ENCODE peak calls at places on chromosomes 16 and 17, in five cellular contexts. One of them, this sample, is unnamed. For H3K4me1, the result is how much of the 10 kb centered on the place peaks cover.

GRCh38 chr16:27232061-27232841 is 28.9 kb downstream of the KDM8 start:
- DNase-seq in tibial artery: peak
- DNase-seq in A549: no peak
- DNase-seq in endodermal cell: no peak
- DNase-seq in Peyer's patch: peak
- DNase-seq in this sample: peak

GRCh38 chr17:35429702-35430101 is 2.6 kb downstream of the SLFN12 start:
- DNase-seq in tibial artery: no peak
- DNase-seq in A549: no peak
- DNase-seq in endodermal cell: no peak
- DNase-seq in Peyer's patch: no peak
- DNase-seq in this sample: no peak

GRCh38 chr17:1108560-1108809 is 71.3 kb downstream of the ABR start:
- DNase-seq in tibial artery: no peak
- DNase-seq in A549: no peak
- DNase-seq in endodermal cell: no peak
- DNase-seq in Peyer's patch: no peak
- DNase-seq in this sample: peak

GRCh38 chr16:10957771-10958486 is 13.6 kb downstream of the CLEC16A start:
- DNase-seq in tibial artery: no peak
- DNase-seq in A549: no peak
- DNase-seq in endodermal cell: no peak
- DNase-seq in Peyer's patch: no peak
- DNase-seq in this sample: no peak

GRCh38 chr17:69179227-69179952 is 37.7 kb upstream of the ABCA6 start:
- DNase-seq in tibial artery: no peak
- DNase-seq in A549: no peak
- DNase-seq in endodermal cell: no peak
- DNase-seq in Peyer's patch: no peak
- DNase-seq in this sample: no peak

GRCh38 chr16:69408451-69408850 is 16.0 kb upstream of the CYB5B start:
- DNase-seq in tibial artery: no peak
- DNase-seq in A549: no peak
- DNase-seq in endodermal cell: no peak
- DNase-seq in Peyer's patch: no peak
- DNase-seq in this sample: no peak

GRCh38 chr16:3180445-3180878 is 7.5 kb upstream of the OR1F1 start:
- DNase-seq in tibial artery: no peak
- DNase-seq in A549: no peak
- DNase-seq in endodermal cell: peak
- DNase-seq in Peyer's patch: no peak
- DNase-seq in this sample: no peak

GRCh38 chr16:5820472-5820871 is 722.9 kb upstream of the EEF2KMT start:
- DNase-seq in tibial artery: no peak
- DNase-seq in A549: no peak
- DNase-seq in endodermal cell: no peak
- DNase-seq in Peyer's patch: no peak
- DNase-seq in this sample: no peak

GRCh38 chr17:2089021-2089422 is 34.1 kb downstream of the HIC1 start:
- DNase-seq in tibial artery: no peak
- DNase-seq in A549: no peak
- DNase-seq in endodermal cell: no peak
- DNase-seq in Peyer's patch: no peak
- DNase-seq in this sample: no peak

GRCh38 chr16:85913688-85914422 is 14.9 kb downstream of the IRF8 start:
- DNase-seq in tibial artery: no peak
- DNase-seq in A549: no peak
- DNase-seq in endodermal cell: no peak
- DNase-seq in Peyer's patch: no peak
- DNase-seq in this sample: no peak

GRCh38 chr17:45577571-45578279 is 87.2 kb upstream of the PLEKHM1 start:
- DNase-seq in tibial artery: no peak
- DNase-seq in A549: no peak
- DNase-seq in endodermal cell: no peak
- DNase-seq in Peyer's patch: no peak
- DNase-seq in this sample: no peak

GRCh38 chr17:33387406-33387805 is 94.3 kb upstream of the ASIC2 start:
- DNase-seq in tibial artery: no peak
- DNase-seq in A549: no peak
- DNase-seq in endodermal cell: no peak
- DNase-seq in Peyer's patch: no peak
- DNase-seq in this sample: no peak

GRCh38 chr17:41777579-41778188 is 8.8 kb downstream of the JUP start:
- DNase-seq in tibial artery: no peak
- DNase-seq in A549: peak
- DNase-seq in endodermal cell: no peak
- DNase-seq in Peyer's patch: no peak
- DNase-seq in this sample: no peak

GRCh38 chr16:81553814-81554675 is 109.4 kb downstream of the CMIP start:
- DNase-seq in tibial artery: no peak
- DNase-seq in A549: no peak
- DNase-seq in endodermal cell: no peak
- DNase-seq in Peyer's patch: no peak
- DNase-seq in this sample: no peak

GRCh38 chr16:10113248-10113647 is 69.0 kb downstream of the GRIN2A start:
- DNase-seq in tibial artery: no peak
- DNase-seq in A549: no peak
- DNase-seq in endodermal cell: no peak
- DNase-seq in Peyer's patch: no peak
- DNase-seq in this sample: no peak

GRCh38 chr17:75059369-75060345 is 12.6 kb downstream of the KCTD2 start:
- DNase-seq in tibial artery: peak
- DNase-seq in A549: no peak
- DNase-seq in endodermal cell: no peak
- DNase-seq in Peyer's patch: no peak
- DNase-seq in this sample: no peak

GRCh38 chr17:40317880-40318834 is 9.2 kb downstream of the RARA start:
- DNase-seq in tibial artery: peak
- DNase-seq in A549: peak
- DNase-seq in endodermal cell: peak
- DNase-seq in Peyer's patch: peak
- DNase-seq in this sample: peak
- H3K4me1 ChIP-seq in tibial artery: half or more
- H3K4me1 ChIP-seq in A549: half or more
- H3K4me1 ChIP-seq in endodermal cell: under half
- H3K4me1 ChIP-seq in Peyer's patch: half or more
- H3K4me1 ChIP-seq in this sample: half or more

DNA sequence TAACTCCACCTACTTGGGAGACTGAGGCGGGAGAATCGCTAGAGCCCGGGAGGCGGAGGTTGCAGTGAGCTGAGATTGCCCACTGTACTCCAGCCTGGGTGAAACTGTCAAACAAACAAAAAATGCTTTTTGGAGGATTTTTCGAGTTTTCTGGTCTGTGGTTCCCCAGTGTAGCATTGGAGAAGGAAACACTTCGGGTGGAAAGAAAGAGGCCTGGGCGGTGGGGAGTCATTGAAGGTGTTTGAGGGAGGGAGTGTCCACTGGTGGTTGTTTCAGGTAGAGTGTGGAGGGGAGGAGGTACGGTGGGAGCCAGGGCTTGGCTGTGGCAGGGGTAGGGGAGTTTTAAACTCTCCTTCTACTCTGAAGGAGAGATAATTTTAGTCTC is 1.2 kb downstream of the RNF213 start:
- DNase-seq in tibial artery: no peak
- DNase-seq in A549: no peak
- DNase-seq in endodermal cell: no peak
- DNase-seq in Peyer's patch: no peak
- DNase-seq in this sample: no peak
- H3K27ac ChIP-seq in tibial artery: peak
- H3K27ac ChIP-seq in A549: peak
- H3K27ac ChIP-seq in endodermal cell: peak
- H3K27ac ChIP-seq in Peyer's patch: peak
- H3K27ac ChIP-seq in this sample: peak

GRCh38 chr17:29102741-29103181 is 59.8 kb downstream of the PIPOX start:
- DNase-seq in tibial artery: no peak
- DNase-seq in A549: no peak
- DNase-seq in endodermal cell: no peak
- DNase-seq in Peyer's patch: no peak
- DNase-seq in this sample: no peak

GRCh38 chr17:29100296-29100695 is 57.4 kb downstream of the PIPOX start:
- DNase-seq in tibial artery: no peak
- DNase-seq in A549: no peak
- DNase-seq in endodermal cell: no peak
- DNase-seq in Peyer's patch: no peak
- DNase-seq in this sample: no peak

GRCh38 chr17:29103341-29103740 is 60.4 kb downstream of the PIPOX start:
- DNase-seq in tibial artery: no peak
- DNase-seq in A549: no peak
- DNase-seq in endodermal cell: no peak
- DNase-seq in Peyer's patch: no peak
- DNase-seq in this sample: no peak

GRCh38 chr17:29099527-29099926 is 56.6 kb downstream of the PIPOX start:
- DNase-seq in tibial artery: no peak
- DNase-seq in A549: no peak
- DNase-seq in endodermal cell: no peak
- DNase-seq in Peyer's patch: no peak
- DNase-seq in this sample: no peak

DNA sequence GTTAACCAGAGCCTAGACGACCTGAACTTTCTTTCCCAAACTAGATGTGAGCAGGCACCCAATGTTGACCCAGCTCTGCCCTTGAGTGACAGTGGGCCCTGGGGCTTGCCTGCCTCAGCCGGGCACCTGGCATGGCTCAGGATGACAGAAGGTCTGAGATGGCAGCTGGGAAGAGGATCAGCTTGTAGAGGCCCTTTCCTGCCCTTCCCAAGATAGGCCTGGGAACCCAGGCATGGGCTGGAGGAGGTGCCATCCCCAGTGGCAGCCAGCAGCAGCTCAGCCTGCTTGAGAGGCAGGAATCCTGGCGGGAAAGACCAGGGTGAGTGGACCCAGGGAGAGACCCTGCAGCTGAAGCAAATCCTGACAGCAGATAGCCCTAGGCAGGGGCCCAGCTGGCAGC is 59.1 kb downstream of the PIPOX start:
- DNase-seq in tibial artery: no peak
- DNase-seq in A549: no peak
- DNase-seq in endodermal cell: no peak
- DNase-seq in Peyer's patch: no peak
- DNase-seq in this sample: no peak
- H3K4me3 ChIP-seq in tibial artery: no peak
- H3K4me3 ChIP-seq in A549: no peak
- H3K4me3 ChIP-seq in endodermal cell: no peak
- H3K4me3 ChIP-seq in Peyer's patch: no peak
- H3K4me3 ChIP-seq in this sample: no peak

DNA sequence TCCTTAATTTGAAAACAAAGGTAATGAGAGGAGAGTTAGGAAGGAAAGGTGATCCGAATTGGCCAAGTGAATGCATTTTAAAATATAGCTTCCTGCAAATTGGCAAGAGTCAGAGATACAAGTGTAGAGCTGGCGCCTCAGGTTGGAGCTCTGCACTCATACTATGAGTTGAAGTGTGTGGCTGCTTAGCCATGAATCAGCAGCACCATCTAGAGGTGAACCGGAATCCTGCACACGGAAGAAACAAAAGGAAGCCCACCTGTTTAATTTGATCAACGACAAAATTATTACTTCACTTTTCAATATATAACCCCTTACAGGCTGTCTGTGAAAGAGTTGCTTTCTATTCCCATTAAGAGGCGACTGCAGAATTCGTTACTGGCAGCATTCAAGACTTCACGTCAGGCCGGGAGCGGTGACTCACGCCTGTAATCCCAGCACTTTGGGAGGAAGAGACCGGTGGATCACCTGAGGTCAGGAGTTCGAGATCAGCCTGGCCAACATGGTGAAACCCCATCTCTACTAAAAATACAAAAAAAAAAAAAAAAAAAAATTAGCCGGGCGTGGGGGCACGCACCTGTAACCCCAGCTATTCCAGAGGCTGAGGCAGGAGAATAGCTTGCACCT is 1253.7 kb upstream of the CDH8 start:
- DNase-seq in tibial artery: no peak
- DNase-seq in A549: peak
- DNase-seq in endodermal cell: peak
- DNase-seq in Peyer's patch: no peak
- DNase-seq in this sample: no peak
- H3K4me1 ChIP-seq in tibial artery: under half
- H3K4me1 ChIP-seq in A549: under half
- H3K4me1 ChIP-seq in endodermal cell: under half
- H3K4me1 ChIP-seq in Peyer's patch: under half
- H3K4me1 ChIP-seq in this sample: under half

DNA sequence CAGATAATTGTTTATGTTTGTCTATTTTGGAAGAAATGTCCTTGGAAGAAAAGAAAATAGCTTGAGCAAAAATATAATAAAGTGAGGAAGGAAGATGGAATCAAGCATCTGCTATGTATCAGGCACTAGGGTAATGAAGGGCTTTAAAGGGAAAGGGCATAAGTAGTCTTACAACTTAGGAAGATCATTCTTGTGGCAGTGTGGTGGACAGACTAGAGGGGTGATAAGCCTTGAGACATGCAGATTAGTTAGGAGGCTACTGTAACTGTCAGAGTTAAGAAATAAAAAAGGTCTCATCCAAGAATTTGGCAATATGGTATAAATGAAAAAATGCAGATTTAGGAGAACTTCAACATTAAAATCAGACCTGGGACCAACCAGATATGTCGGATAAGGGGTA is 14.9 kb downstream of the FAM222B start:
- DNase-seq in tibial artery: no peak
- DNase-seq in A549: no peak
- DNase-seq in endodermal cell: peak
- DNase-seq in Peyer's patch: no peak
- DNase-seq in this sample: no peak
- H3K27ac ChIP-seq in tibial artery: no peak
- H3K27ac ChIP-seq in A549: no peak
- H3K27ac ChIP-seq in endodermal cell: no peak
- H3K27ac ChIP-seq in Peyer's patch: no peak
- H3K27ac ChIP-seq in this sample: no peak

GRCh38 chr17:77129568-77130301 is 11.0 kb upstream of the SEC14L1 start:
- DNase-seq in tibial artery: no peak
- DNase-seq in A549: no peak
- DNase-seq in endodermal cell: peak
- DNase-seq in Peyer's patch: no peak
- DNase-seq in this sample: no peak
- H3K4me3 ChIP-seq in tibial artery: no peak
- H3K4me3 ChIP-seq in A549: no peak
- H3K4me3 ChIP-seq in endodermal cell: no peak
- H3K4me3 ChIP-seq in Peyer's patch: no peak
- H3K4me3 ChIP-seq in this sample: no peak

GRCh38 chr16:4323071-4323844 is 7.4 kb downstream of the GLIS2 start:
- DNase-seq in tibial artery: peak
- DNase-seq in A549: no peak
- DNase-seq in endodermal cell: peak
- DNase-seq in Peyer's patch: no peak
- DNase-seq in this sample: no peak

GRCh38 chr16:4323845-4324478 is 8.1 kb downstream of the GLIS2 start:
- DNase-seq in tibial artery: peak
- DNase-seq in A549: peak
- DNase-seq in endodermal cell: peak
- DNase-seq in Peyer's patch: no peak
- DNase-seq in this sample: no peak

GRCh38 chr16:4324479-4324868 is 8.6 kb downstream of the GLIS2 start:
- DNase-seq in tibial artery: no peak
- DNase-seq in A549: no peak
- DNase-seq in endodermal cell: no peak
- DNase-seq in Peyer's patch: no peak
- DNase-seq in this sample: no peak

GRCh38 chr16:4327386-4327781 is 11.5 kb downstream of the GLIS2 start:
- DNase-seq in tibial artery: no peak
- DNase-seq in A549: no peak
- DNase-seq in endodermal cell: peak
- DNase-seq in Peyer's patch: no peak
- DNase-seq in this sample: no peak

GRCh38 chr16:4324871-4325740 is 9.2 kb downstream of the GLIS2 start:
- DNase-seq in tibial artery: no peak
- DNase-seq in A549: no peak
- DNase-seq in endodermal cell: no peak
- DNase-seq in Peyer's patch: peak
- DNase-seq in this sample: no peak
- H3K4me1 ChIP-seq in tibial artery: half or more
- H3K4me1 ChIP-seq in A549: half or more
- H3K4me1 ChIP-seq in endodermal cell: under half
- H3K4me1 ChIP-seq in Peyer's patch: under half
- H3K4me1 ChIP-seq in this sample: under half